ENCODE peak calls at places on chromosomes 2 and 18, in six cellular contexts. I, O, X, R, A and J are unnamed samples.

GRCh38 chr2:88919087-88919738 is 227.7 kb downstream of the RPIA start:
- DNase-seq in I (peak; percentile 37), A (no peak), X (no peak), O (peak; percentile 58), R (peak; percentile 56), J (no peak)

GRCh38 chr2:150063432-150063889 is 424.0 kb downstream of the RND3 start:
- DNase-seq in R (peak; percentile 75), X (no peak), O (no peak), I (peak; percentile 52), A (no peak), J (no peak)

GRCh38 chr18:58392336-58393000 is 236.4 kb downstream of the ALPK2 start:
- DNase-seq in R (peak; percentile 64), X (no peak), O (no peak), I (peak; percentile 64), A (no peak), J (no peak)

GRCh38 chr18:44536041-44536440 is 144.6 kb upstream of the SETBP1 start:
- DNase-seq in R (peak; percentile 66), X (no peak), O (no peak), I (peak; percentile 67), A (no peak), J (no peak)

GRCh38 chr18:456361-456821 is 44.1 kb downstream of the COLEC12 start:
- DNase-seq in R (peak; percentile 55), X (no peak), I (peak; percentile 87), A (peak; percentile 67), O (no peak), J (no peak)

GRCh38 chr2:145958611-145959010 is 1438.7 kb upstream of the ZEB2 start:
- DNase-seq in A (no peak), R (no peak), O (no peak), X (no peak), I (peak; percentile 6), J (no peak)

GRCh38 chr18:23226930-23227728 is 91.8 kb downstream of the CABLES1 start:
- DNase-seq in I (peak; percentile 91), R (peak; percentile 96), O (no peak), A (peak; percentile 65), X (peak; percentile 74), J (no peak)

GRCh38 chr18:3620146-3621119 is 170.5 kb downstream of the TGIF1 start:
- DNase-seq in R (no peak), O (no peak), X (no peak), I (no peak), A (no peak), J (no peak)

GRCh38 chr2:218406949-218407703 is 7.5 kb downstream of the CTDSP1 start:
- DNase-seq in X (peak; percentile 84), I (peak; percentile 71), O (no peak), A (peak; percentile 83), R (peak; percentile 56), J (peak; percentile 75)

GRCh38 chr2:230905448-230906430 is 19.3 kb downstream of the GPR55 start:
- DNase-seq in O (no peak), X (no peak), R (no peak), I (no peak), A (no peak), J (no peak)

GRCh38 chr2:11058129-11058528 is 97.1 kb upstream of the SLC66A3 start:
- DNase-seq in O (no peak), R (no peak), I (no peak), X (no peak), A (no peak), J (no peak)

GRCh38 chr2:1594281-1595171 is 149.8 kb downstream of the PXDN start:
- DNase-seq in I (no peak), X (no peak), R (no peak), A (peak; percentile 32), O (no peak), J (no peak)

GRCh38 chr2:187302146-187302545 is 145.9 kb downstream of the CALCRL start:
- DNase-seq in O (no peak), R (peak; percentile 48), X (no peak), A (no peak), I (peak; percentile 52), J (no peak)

GRCh38 chr18:61148322-61148721 is 184.9 kb upstream of the CDH20 start:
- DNase-seq in A (no peak), I (no peak), R (no peak), X (no peak), O (no peak), J (no peak)

GRCh38 chr2:106104332-106105062 is 89.6 kb downstream of the UXS1 start:
- DNase-seq in O (peak; percentile 69), I (peak; percentile 67), X (peak; percentile 57), A (no peak), R (peak; percentile 75), J (peak; percentile 69)

GRCh38 chr18:57555134-57555533 is 31.4 kb downstream of the FECH start:
- DNase-seq in X (no peak), R (no peak), A (no peak), O (no peak), I (no peak), J (no peak)

GRCh38 chr2:185222311-185222710 is 516.3 kb upstream of the FSIP2 start:
- DNase-seq in I (no peak), O (no peak), R (no peak), X (no peak), A (no peak), J (no peak)

GRCh38 chr18:11665587-11665986 is 23.5 kb upstream of the GNAL start:
- DNase-seq in O (no peak), R (no peak), A (no peak), X (no peak), I (no peak), J (no peak)

GRCh38 chr18:65380986-65381385 is 369.8 kb upstream of the CDH7 start:
- DNase-seq in A (no peak), O (no peak), I (no peak), R (no peak), X (no peak), J (peak; percentile 39)

GRCh38 chr2:1900736-1901135 is 156.4 kb upstream of the PXDN start:
- DNase-seq in O (no peak), I (no peak), X (no peak), R (no peak), A (no peak), J (no peak)

GRCh38 chr2:176281267-176281666 is 12.0 kb downstream of the MTX2 start:
- DNase-seq in A (no peak), R (no peak), O (no peak), I (no peak), X (no peak), J (no peak)

GRCh38 chr2:25912851-25913695 is 34.8 kb upstream of the ASXL2 start:
- DNase-seq in R (peak; percentile 33), X (no peak), O (no peak), I (peak; percentile 33), A (no peak), J (no peak)

GRCh38 chr2:55311444-55311870 is 42.4 kb upstream of the MTIF2 start:
- DNase-seq in O (peak; percentile 16), A (no peak), R (peak; percentile 35), X (no peak), I (peak; percentile 31), J (no peak)

GRCh38 chr2:226115832-226116200 is 683.8 kb downstream of the IRS1 start:
- DNase-seq in O (peak; percentile 70), I (peak; percentile 16), R (peak; percentile 42), A (no peak), X (no peak), J (no peak)

GRCh38 chr2:215958231-215958630 is 55.1 kb downstream of the MREG start:
- DNase-seq in A (no peak), R (no peak), X (no peak), O (no peak), I (no peak), J (no peak)

GRCh38 chr2:42922790-42923631 is 130.6 kb upstream of the HAAO start:
- DNase-seq in I (peak; percentile 96), X (no peak), A (peak; percentile 56), R (peak; percentile 86), O (no peak), J (no peak)

DNA sequence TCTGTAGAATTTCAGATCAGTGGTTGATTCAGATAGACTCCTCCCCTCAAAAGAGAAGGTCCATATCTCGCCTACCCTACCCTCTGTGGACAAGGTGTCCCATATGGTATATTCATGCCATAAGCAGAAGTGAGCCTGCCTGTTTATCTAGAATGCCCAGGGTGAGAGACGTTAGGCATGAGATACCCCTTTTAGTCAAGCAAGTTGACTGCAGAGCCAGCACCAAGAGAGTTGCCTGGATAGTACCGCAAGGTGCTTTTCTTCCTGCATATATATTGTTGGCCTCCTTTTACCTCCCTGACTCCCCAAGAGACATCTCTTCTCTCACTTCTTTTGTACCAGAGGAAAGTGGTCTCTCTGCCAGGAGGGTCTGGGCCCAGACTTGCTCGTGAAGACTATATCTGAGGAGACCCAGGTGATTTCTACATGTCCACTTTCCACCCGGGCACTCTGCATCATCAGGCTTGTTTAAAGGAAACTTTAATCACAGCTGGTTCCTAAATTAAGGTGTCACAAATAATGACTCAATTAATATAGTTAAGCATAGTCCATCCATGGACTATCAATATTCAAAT is 4.0 kb downstream of the ITGA4 start:
- DNase-seq in O (no peak), I (no peak), X (no peak), R (no peak), A (no peak), J (no peak)
- H3K4me3 ChIP-seq in O (no peak overlapping the region), I (no peak overlapping the region), X (no peak overlapping the region), R (no peak overlapping the region), A (no peak overlapping the region), J (no peak overlapping the region)

GRCh38 chr18:8717011-8717770 is 11.8 kb downstream of the MTCL1 start:
- DNase-seq in R (no peak), I (no peak), O (no peak), A (no peak), X (no peak), J (no peak)
- TF ChIP-seq CTCF in R (no peak), I (no peak), O (no peak), A (no peak), X (no peak), J (no peak)

DNA sequence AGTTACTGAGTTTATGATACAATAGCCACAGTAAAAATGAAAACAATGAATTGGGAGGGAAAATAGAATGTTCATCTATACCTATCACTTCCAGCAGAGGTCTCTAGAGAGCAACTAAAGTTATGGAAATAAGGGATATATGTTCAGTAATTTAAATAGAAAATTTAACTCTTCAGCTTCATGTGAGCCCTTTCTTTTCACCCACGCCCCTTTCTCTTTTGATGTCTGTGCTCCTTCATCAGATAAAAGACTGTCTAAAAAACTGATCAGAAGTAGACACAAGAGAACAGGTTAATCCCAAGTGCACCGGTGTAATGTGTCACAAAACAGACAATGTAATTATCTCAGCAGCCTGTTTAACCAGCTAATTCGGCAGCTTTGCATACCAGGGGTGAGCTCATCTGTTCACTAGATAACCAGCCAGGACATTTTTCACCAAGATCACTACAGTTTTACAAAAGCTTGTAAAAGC is 238.5 kb upstream of the ERBB4 start:
- DNase-seq in I (peak; percentile 56), X (no peak), R (peak; percentile 64), O (peak; percentile 9), A (no peak), J (no peak)
- H3K4me3 ChIP-seq in I (peak overlapping the region; percentile 11), X (no peak overlapping the region), R (peak overlapping the region; percentile 19), O (no peak overlapping the region), A (peak overlapping the region; percentile 7), J (no peak overlapping the region)

DNA sequence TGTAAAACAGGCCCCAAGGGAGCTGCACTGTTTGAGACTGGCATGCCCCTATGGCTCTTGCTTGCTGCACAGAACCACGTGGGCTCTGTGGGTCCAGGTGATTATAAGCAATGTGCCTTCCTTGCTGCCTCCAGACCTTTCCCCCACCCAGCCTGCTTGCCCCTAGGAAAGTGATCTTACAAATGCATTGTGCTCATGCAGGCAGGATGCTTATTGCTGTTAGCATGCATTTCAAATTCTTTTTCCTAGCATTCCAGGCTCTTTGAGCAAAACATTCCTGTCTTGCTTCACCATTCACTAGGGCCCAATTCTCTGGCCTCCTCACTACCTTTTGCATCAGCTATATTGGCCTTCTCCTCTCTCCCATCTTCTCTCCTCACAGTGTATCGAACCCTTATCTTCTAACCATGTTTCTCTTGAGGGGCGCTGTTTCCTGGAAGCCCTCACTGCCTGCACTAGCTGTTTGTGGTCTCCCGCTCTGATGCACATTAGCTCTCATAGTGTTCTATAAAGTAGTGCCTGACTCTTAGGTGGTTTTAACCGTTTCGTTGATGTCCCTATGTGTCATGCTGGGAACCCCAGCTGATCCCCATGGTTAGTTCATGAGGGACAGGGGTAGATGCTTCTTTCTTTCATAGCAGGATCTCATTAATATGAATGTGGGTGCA is 152.9 kb upstream of the EPAS1 start:
- DNase-seq in O (no peak), I (no peak), R (no peak), A (no peak), X (no peak), J (no peak)
- TF ChIP-seq CTCF in O (no peak), I (no peak), R (no peak), A (no peak), X (no peak), J (no peak)